ENCODE peak calls at places on chromosome X, in six cellular contexts. X is left ventricle myocardium inferior; F is ovary; D is CD8-positive, alpha-beta T cell; Q is Caco-2; W is GM23338. G is an unnamed sample.

GRCh38 chrX:129496625-129497024 is 26.7 kb downstream of the SMARCA1 start:
- DNase-seq in X (no peak), F (no peak), D (no peak), Q (no peak), W (no peak), G (no peak)

GRCh38 chrX:108399427-108400165 is 38.6 kb downstream of the COL4A6 start:
- DNase-seq in X (no peak), F (no peak), D (no peak), Q (no peak), W (no peak), G (no peak)

GRCh38 chrX:39953027-39953426 is 144.7 kb downstream of the BCOR start:
- DNase-seq in X (no peak), F (no peak), D (no peak), Q (no peak), W (no peak), G (no peak)

GRCh38 chrX:109840585-109840984 is 107.5 kb upstream of the ACSL4 start:
- DNase-seq in X (no peak), F (no peak), D (no peak), Q (no peak), W (no peak), G (peak)

GRCh38 chrX:134760671-134761070 is 102.4 kb upstream of the PLAC1 start:
- DNase-seq in X (no peak), F (no peak), D (no peak), Q (no peak), W (no peak), G (no peak)

GRCh38 chrX:46812445-46812844 is 24.4 kb upstream of the RP2 start:
- DNase-seq in X (no peak), F (no peak), D (no peak), Q (peak), W (no peak), G (no peak)

GRCh38 chrX:152674135-152674534 is 24.5 kb upstream of the MAGEA3 start:
- DNase-seq in X (no peak), F (no peak), D (no peak), Q (no peak), W (no peak), G (no peak)

GRCh38 chrX:110964761-110965160 is 131.2 kb upstream of the PAK3 start:
- DNase-seq in X (no peak), F (no peak), D (no peak), Q (no peak), W (peak), G (no peak)

GRCh38 chrX:149687991-149688390 is 23.9 kb upstream of the MAGEA11 start:
- DNase-seq in X (no peak), F (no peak), D (no peak), Q (no peak), W (no peak), G (no peak)

GRCh38 chrX:133670394-133670793 is 255.1 kb upstream of the GPC4 start:
- DNase-seq in X (no peak), F (no peak), D (no peak), Q (no peak), W (peak), G (no peak)

GRCh38 chrX:38864165-38864564 is 62.9 kb downstream of the MID1IP1 start:
- DNase-seq in X (no peak), F (no peak), D (no peak), Q (no peak), W (no peak), G (no peak)

GRCh38 chrX:34656842-34657780 is at the start of gene TMEM47:
- DNase-seq in X (peak), F (peak), D (no peak), Q (peak), W (peak), G (no peak)

GRCh38 chrX:70254063-70254400 is 6.0 kb downstream of the P2RY4 start:
- DNase-seq in X (no peak), F (no peak), D (no peak), Q (no peak), W (no peak), G (no peak)

GRCh38 chrX:109537324-109537665 is 651 bp downstream of the NXT2 start:
- DNase-seq in X (no peak), F (no peak), D (no peak), Q (peak), W (peak), G (peak)

GRCh38 chrX:6225307-6226052 is 3.2 kb downstream of the NLGN4X start:
- DNase-seq in X (no peak), F (no peak), D (no peak), Q (no peak), W (peak), G (no peak)

GRCh38 chrX:71282514-71283408 is 674 bp upstream of the NONO start:
- DNase-seq in X (no peak), F (no peak), D (peak), Q (no peak), W (peak), G (peak)

GRCh38 chrX:87078231-87078630 is 439.4 kb upstream of the KLHL4 start:
- DNase-seq in X (no peak), F (no peak), D (no peak), Q (no peak), W (no peak), G (no peak)

GRCh38 chrX:15143825-15144121 is 126.1 kb downstream of the ASB9 start:
- DNase-seq in X (no peak), F (no peak), D (no peak), Q (no peak), W (peak), G (no peak)

GRCh38 chrX:124346064-124346876 is at the start of gene SH2D1A:
- DNase-seq in X (no peak), F (no peak), D (peak), Q (no peak), W (no peak), G (no peak)

GRCh38 chrX:124349054-124349453 is 2.7 kb downstream of the SH2D1A start:
- DNase-seq in X (no peak), F (no peak), D (no peak), Q (no peak), W (no peak), G (no peak)

GRCh38 chrX:124348152-124348551 is 1.8 kb downstream of the SH2D1A start:
- DNase-seq in X (no peak), F (no peak), D (no peak), Q (no peak), W (no peak), G (no peak)

GRCh38 chrX:124346877-124347241 is 496 bp downstream of the SH2D1A start:
- DNase-seq in X (no peak), F (no peak), D (no peak), Q (no peak), W (no peak), G (no peak)

GRCh38 chrX:124347242-124347641 is 879 bp downstream of the SH2D1A start:
- DNase-seq in X (no peak), F (no peak), D (peak), Q (no peak), W (no peak), G (no peak)
- H3K4me3 ChIP-seq in X (no peak), F (no peak), D (peak), Q (no peak), W (no peak), G (no peak)

DNA sequence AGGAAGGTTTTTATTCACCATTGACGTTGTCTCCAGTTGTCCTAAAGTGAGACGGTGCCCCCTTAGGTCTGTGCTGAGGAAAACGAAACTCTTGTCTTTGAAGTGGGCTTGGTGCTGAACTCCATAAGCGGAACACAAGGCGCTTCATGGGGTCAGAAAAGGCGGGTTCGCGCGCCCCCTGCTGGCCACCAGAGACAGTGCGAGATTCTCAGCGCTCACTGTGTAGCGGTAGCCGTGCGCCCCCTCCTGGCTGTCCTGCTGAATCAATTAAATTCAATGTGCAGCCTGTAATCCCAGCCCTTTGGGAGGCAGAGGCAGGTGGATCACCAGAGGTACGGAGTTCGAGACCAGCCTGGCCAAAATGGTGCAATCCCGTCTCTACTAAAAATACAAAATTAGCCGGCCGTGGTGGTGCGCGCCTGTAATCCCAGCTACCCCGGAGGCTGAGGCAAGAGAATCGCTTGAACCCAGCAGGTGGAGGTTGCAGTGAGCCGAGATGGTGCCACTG is 64.1 kb downstream of the RLIM start:
- DNase-seq in X (peak), F (peak), D (peak), Q (peak), W (peak), G (no peak)
- H3K4me3 ChIP-seq in X (peak), F (no peak), D (no peak), Q (no peak), W (no peak), G (no peak)

GRCh38 chrX:153882557-153882956 is 3.4 kb downstream of the L1CAM start:
- DNase-seq in X (no peak), F (no peak), D (no peak), Q (no peak), W (no peak), G (no peak)

GRCh38 chrX:153883163-153883843 is 2.7 kb downstream of the L1CAM start:
- DNase-seq in X (no peak), F (no peak), D (no peak), Q (no peak), W (peak), G (no peak)

GRCh38 chrX:153885208-153885787 is 675 bp downstream of the L1CAM start:
- DNase-seq in X (no peak), F (no peak), D (no peak), Q (no peak), W (no peak), G (no peak)

GRCh38 chrX:153885968-153886903 is at the start of gene L1CAM:
- DNase-seq in X (no peak), F (no peak), D (peak), Q (no peak), W (peak), G (no peak)

DNA sequence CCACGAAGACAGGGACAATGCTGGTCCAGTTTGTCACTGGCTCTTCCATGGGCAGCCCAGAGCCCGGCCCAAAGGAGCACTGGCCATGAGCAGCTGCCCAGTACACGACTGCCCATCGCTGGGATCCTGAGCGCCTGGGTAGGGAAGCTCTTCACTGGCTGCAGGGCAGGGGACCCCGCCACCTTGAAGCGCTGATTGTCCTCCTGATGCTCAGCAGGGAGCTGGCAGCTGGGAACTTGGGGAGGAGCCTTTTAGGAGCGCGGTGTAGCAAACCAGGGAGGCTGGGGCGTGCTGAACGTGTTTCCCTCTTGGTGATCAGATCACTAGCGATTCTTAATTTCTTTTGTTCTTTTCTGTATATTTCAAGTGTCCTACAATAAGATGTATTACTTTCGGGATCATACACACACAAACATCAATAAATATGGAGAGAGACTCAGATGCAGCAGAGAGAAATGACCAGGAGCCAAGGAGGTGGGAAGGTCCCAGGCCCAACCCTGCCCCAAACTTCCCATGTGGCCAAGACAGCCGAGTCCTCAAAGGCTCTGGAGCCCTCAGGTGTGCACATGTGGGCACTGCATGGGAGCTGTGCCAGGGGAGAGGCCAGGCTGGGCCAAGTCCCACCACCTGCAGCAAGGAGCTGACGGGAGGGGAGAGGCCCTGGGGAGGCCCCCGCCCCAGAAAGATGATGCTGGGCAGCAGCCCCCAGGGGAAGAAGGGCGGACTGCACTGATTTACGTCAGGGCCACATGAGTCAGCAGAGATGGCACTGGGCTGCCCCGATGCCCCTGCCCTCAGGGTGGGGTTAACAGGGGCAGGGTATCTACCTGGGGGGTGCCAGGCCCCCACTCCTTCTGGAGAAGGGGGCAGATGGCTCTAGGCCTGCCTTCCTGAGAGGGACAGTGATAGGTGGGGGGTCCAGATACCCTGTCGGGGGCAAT is 1.6 kb downstream of the L1CAM start:
- DNase-seq in X (no peak), F (no peak), D (no peak), Q (no peak), W (peak), G (no peak)
- H3K4me3 ChIP-seq in X (peak), F (no peak), D (no peak), Q (no peak), W (peak), G (peak)

DNA sequence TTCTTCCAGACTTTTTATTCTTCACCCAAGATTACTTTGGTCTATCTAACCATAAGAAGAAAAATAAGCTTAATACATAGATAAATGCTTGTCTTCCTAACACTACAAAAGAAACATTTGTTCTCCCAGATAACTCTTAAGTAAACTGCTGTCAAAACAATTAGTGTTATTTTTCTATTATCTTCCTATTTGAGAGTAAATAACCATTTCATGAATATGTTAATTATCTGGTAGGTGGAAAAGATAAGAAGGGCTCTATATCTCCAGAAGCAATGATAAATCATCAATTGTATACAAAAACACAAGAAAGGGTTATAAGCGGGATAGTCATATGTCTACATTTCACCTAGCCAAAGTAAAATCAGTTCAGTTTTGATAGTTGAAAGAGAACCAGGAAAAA is 180.4 kb downstream of the ZIC3 start:
- DNase-seq in X (no peak), F (no peak), D (no peak), Q (no peak), W (no peak), G (no peak)
- H3K4me3 ChIP-seq in X (no peak), F (no peak), D (no peak), Q (no peak), W (peak), G (no peak)

GRCh38 chrX:31436424-31436823 is 364.6 kb upstream of the FTHL17 start:
- DNase-seq in X (no peak), F (no peak), D (no peak), Q (no peak), W (no peak), G (no peak)
- H3K4me3 ChIP-seq in X (no peak), F (no peak), D (no peak), Q (no peak), W (no peak), G (no peak)

G was measured in epithelial cell of proximal tubule.